ENCODE peak calls at places on chromosomes 5 and 9, in five cellular contexts. G, P, V, I and O are unnamed samples.

GRCh38 chr5:55821731-55822512 is 29.2 kb upstream of the IL31RA start:
- DNase-seq in P (no peak), G (no peak), I (peak), V (no peak), O (peak)

GRCh38 chr9:115575147-115575546 is 457.2 kb upstream of the TNC start:
- DNase-seq in G (no peak), P (no peak), I (no peak), V (no peak), O (no peak)

GRCh38 chr9:77661696-77662095 is 13.6 kb upstream of the GNA14 start:
- DNase-seq in V (no peak), I (no peak), G (no peak), P (no peak), O (no peak)

GRCh38 chr5:179777456-179777855 is 16.3 kb upstream of the LTC4S start:
- DNase-seq in V (no peak), P (no peak), G (no peak), I (no peak), O (no peak)

GRCh38 chr5:88515881-88516819 is 247.5 kb upstream of the TMEM161B start:
- DNase-seq in V (no peak), P (no peak), I (no peak), G (no peak), O (no peak)

GRCh38 chr5:51194626-51195025 is 188.6 kb upstream of the ISL1 start:
- DNase-seq in I (no peak), V (no peak), G (no peak), P (no peak), O (no peak)

GRCh38 chr9:134809296-134809695 is 71.3 kb upstream of the FCN2 start:
- DNase-seq in P (no peak), I (no peak), V (no peak), G (no peak), O (no peak)

GRCh38 chr5:134226441-134227192 is 744 bp upstream of the PPP2CA start:
- DNase-seq in P (no peak), I (no peak), G (no peak), V (peak), O (peak)

GRCh38 chr9:105328872-105329728 is 84.6 kb downstream of the SLC44A1 start:
- DNase-seq in P (no peak), I (no peak), V (no peak), G (no peak), O (no peak)

GRCh38 chr9:7186175-7186574 is 428.4 kb downstream of the KDM4C start:
- DNase-seq in V (peak), G (peak), P (peak), I (peak), O (peak)

GRCh38 chr5:181261320-181262085 is 560 bp upstream of the TRIM52 start:
- DNase-seq in P (peak), I (peak), V (peak), G (peak), O (peak)

GRCh38 chr5:124648902-124649467 is 97.5 kb downstream of the ZNF608 start:
- DNase-seq in P (no peak), V (peak), G (no peak), I (no peak), O (no peak)

GRCh38 chr5:36414869-36415282 is 113.2 kb upstream of the RANBP3L start:
- DNase-seq in G (peak), P (peak), I (peak), V (peak), O (peak)

GRCh38 chr9:96317335-96317980 is 15.5 kb upstream of the HSD17B3 start:
- DNase-seq in G (peak), P (peak), V (peak), I (peak), O (peak)

GRCh38 chr9:80320916-80321315 is 749.2 kb downstream of the TLE4 start:
- DNase-seq in G (no peak), I (no peak), V (no peak), P (no peak), O (no peak)

GRCh38 chr9:125540497-125540896 is 166.5 kb downstream of the MAPKAP1 start:
- DNase-seq in V (no peak), I (no peak), G (no peak), P (no peak), O (no peak)

GRCh38 chr5:138955672-138956295 is 80.6 kb upstream of the LRRTM2 start:
- DNase-seq in G (no peak), P (no peak), V (no peak), I (no peak), O (no peak)

GRCh38 chr9:107693620-107694326 is 204.2 kb upstream of the KLF4 start:
- DNase-seq in G (no peak), I (no peak), P (no peak), V (no peak), O (no peak)

GRCh38 chr9:72985746-72986145 is 32.9 kb upstream of the ALDH1A1 start:
- DNase-seq in V (no peak), P (no peak), I (no peak), G (no peak), O (no peak)

GRCh38 chr9:92738661-92739081 is 26.0 kb downstream of the BICD2 start:
- DNase-seq in P (no peak), G (no peak), I (no peak), V (no peak), O (no peak)

GRCh38 chr9:92739346-92740014 is 25.2 kb downstream of the BICD2 start:
- DNase-seq in G (no peak), I (no peak), P (no peak), V (no peak), O (no peak)

GRCh38 chr9:92740446-92740961 is 24.1 kb downstream of the BICD2 start:
- DNase-seq in G (no peak), V (no peak), I (no peak), P (no peak), O (no peak)

GRCh38 chr9:92740969-92741368 is 23.7 kb downstream of the BICD2 start:
- DNase-seq in V (no peak), G (no peak), I (no peak), P (no peak), O (no peak)

DNA sequence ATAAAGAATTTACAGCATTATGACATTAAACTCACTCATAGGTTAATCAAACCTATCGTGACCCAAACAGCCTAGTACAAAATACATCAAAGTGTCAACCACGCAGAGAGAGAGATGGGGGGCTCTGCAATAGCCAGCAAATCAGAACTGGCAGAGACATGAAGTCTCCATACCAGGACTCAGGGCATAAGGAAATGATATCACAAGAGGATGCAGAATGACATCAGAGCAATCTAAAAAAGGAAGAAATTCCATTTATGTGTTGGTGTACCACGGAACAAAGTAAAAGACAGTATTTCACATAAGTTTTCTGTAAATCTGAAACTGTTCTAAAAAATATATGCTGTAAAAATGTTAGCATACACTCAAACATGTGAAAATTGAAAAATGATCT is 24.6 kb downstream of the BICD2 start:
- DNase-seq in V (no peak), G (no peak), I (no peak), P (no peak), O (peak)
- H3K27ac ChIP-seq in V (no peak), G (no peak), I (no peak), P (no peak), O (peak)

GRCh38 chr9:71909887-71910601 is 949 bp downstream of the ABHD17B start:
- DNase-seq in P (peak), I (peak), G (no peak), V (peak), O (peak)
- TF ChIP-seq POLR2AphosphoS5 in P (no peak), I (no peak), G (no peak), V (no peak), O (no peak)

GRCh38 chr9:124005372-124005771 is 6.2 kb upstream of the LHX2 start:
- DNase-seq in V (no peak), G (no peak), P (no peak), I (peak), O (no peak)
- TF ChIP-seq EZH2 in V (no peak), G (no peak), P (no peak), I (no peak), O (no peak)

DNA sequence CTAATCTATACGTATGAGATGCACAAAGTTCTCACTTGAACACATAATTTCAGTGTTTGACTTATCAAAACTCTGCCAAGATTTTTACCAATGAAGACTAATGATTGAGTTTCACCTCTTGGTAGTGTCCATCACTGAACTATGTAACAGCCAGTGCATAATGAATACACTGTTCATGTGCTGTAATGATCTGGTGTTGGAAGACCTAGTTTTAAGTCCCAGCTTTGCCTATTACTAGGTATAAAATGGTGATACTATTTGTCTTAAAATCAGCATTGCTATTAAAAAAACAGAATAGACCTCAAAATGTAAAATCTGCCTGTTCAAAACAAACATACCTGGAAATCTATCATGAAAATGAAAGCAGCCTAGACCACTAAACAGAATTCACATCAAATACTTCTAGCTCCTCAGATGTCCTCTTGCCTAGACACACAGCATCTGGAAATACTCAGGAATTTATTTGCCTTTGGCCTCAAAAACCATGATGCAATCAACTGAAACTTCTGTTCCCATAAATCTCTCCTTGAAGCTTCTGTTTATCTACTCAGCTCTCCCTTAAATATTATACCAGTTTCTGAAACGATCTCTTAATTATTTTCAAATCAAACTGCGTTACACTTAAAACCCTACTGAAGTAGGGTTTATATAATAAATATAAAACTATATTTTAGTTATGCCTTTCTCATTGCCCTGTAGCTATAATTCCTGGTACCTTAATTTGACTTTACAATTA is 38.1 kb downstream of the MRPS27 start:
- DNase-seq in I (no peak), V (peak), P (peak), G (peak), O (peak)
- H3K27ac ChIP-seq in I (peak), V (peak), P (peak), G (no peak), O (no peak)

GRCh38 chr5:91128604-91129003 is 254.5 kb downstream of the ARRDC3 start:
- DNase-seq in V (no peak), P (no peak), I (no peak), G (no peak), O (no peak)
- TF ChIP-seq POLR2AphosphoS5 in V (no peak), P (no peak), I (no peak), G (no peak), O (no peak)

DNA sequence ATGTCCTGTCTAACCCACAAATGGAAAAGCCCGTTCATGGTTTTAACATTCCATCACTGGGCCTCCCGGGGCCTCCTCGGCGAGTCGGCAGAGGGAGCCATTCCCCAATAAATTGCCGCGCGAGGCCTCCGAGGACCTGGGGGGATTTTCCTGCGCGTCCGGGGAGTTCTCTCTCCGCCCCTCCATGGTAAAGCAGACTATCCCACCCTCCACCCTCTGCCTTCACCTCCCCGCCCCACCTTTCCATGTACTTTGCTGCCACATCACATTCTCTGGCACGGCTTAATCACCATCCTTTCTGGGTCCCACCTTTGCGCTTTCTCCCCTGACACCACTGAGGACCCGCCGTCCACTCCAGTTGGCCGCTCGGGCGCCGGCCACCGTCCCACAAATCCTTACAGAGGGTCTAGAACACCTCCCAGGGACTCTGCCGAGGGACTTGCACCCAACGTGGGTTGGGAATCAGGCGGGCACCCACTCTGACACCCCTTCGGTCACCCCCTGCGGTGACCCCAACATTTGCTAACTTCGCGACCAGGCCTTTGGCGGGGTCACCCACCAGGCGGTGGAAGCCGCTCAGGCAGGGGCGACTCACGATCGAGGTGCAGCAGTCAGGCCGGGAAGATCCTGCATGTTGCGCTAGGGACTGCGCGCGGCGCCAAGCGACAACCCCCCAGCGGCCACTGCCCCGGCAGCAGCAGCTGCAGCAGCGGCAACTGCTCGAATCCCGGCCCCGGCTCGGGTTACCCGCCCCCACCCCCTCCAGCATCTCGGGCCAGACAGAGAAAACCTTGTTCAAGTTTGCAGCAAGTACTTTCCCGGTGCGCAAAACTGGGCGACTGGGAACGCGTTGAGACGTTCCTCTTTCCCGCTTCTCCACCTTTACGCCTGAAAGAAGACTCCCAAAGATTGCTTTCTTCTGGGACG is at the start of gene MEGF10:
- DNase-seq in I (peak), V (peak), G (no peak), P (peak), O (peak)
- TF ChIP-seq EZH2 in I (no peak), V (no peak), G (no peak), P (no peak), O (peak)

GRCh38 chr9:133122935-133123611 is 2.0 kb upstream of the RALGDS start:
- DNase-seq in G (no peak), V (no peak), P (peak), I (peak), O (no peak)

GRCh38 chr9:133121200-133122166 is at the start of gene RALGDS:
- DNase-seq in V (peak), P (peak), I (peak), G (peak), O (peak)

GRCh38 chr9:133124123-133124948 is 3.3 kb upstream of the RALGDS start:
- DNase-seq in V (no peak), I (no peak), G (no peak), P (no peak), O (no peak)

GRCh38 chr9:133122167-133122550 is 1.1 kb upstream of the RALGDS start:
- DNase-seq in G (no peak), V (no peak), P (no peak), I (no peak), O (no peak)

DNA sequence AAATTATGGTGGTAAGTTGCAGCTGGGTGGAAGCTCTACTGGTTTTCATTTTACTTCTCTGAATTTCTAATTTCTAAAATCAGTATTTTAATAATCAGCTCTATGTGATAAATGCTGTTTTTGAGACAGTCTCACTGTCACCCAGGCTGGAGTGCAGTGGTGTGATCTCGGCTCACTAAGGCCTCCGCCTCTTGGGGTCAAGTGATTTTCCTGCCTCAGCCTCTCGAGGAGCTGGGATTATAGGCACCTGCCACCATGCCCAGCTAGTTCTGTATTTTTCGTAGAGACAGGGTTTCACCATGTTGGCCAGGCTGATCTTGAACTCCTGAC is 1.5 kb upstream of the RALGDS start:
- DNase-seq in V (no peak), I (no peak), P (no peak), G (no peak), O (no peak)
- H3K27ac ChIP-seq in V (no peak), I (no peak), P (peak), G (no peak), O (no peak)